ENCODE peak calls at places on chromosomes 4 and X, in six cellular contexts. One of them, this sample, is unnamed.

GRCh38 chr4:139857021-139857420 is 191.4 kb downstream of the MGST2 start:
- DNase-seq in endodermal cell: no peak
- DNase-seq in colonic mucosa: no peak
- DNase-seq in mammary epithelial cell: no peak
- DNase-seq in Karpas-422: no peak
- DNase-seq in fibroblast of lung: peak
- DNase-seq in this sample: peak

GRCh38 chr4:52873191-52873590 is 11.1 kb downstream of the RASL11B start:
- DNase-seq in endodermal cell: peak
- DNase-seq in colonic mucosa: peak
- DNase-seq in mammary epithelial cell: peak
- DNase-seq in Karpas-422: no peak
- DNase-seq in fibroblast of lung: peak
- DNase-seq in this sample: peak

GRCh38 chrX:41602946-41603345 is 85.8 kb upstream of the GPR34 start:
- DNase-seq in endodermal cell: no peak
- DNase-seq in colonic mucosa: no peak
- DNase-seq in mammary epithelial cell: no peak
- DNase-seq in Karpas-422: no peak
- DNase-seq in fibroblast of lung: peak
- DNase-seq in this sample: no peak

GRCh38 chr4:98601719-98602118 is 56.7 kb downstream of the TSPAN5 start:
- DNase-seq in endodermal cell: no peak
- DNase-seq in colonic mucosa: no peak
- DNase-seq in mammary epithelial cell: peak
- DNase-seq in Karpas-422: no peak
- DNase-seq in fibroblast of lung: no peak
- DNase-seq in this sample: peak

GRCh38 chr4:53646792-53647191 is 55.5 kb upstream of the LNX1 start:
- DNase-seq in endodermal cell: no peak
- DNase-seq in colonic mucosa: peak
- DNase-seq in mammary epithelial cell: no peak
- DNase-seq in Karpas-422: peak
- DNase-seq in fibroblast of lung: no peak
- DNase-seq in this sample: peak

GRCh38 chr4:42673084-42673429 is 16.2 kb upstream of the ATP8A1 start:
- DNase-seq in endodermal cell: no peak
- DNase-seq in colonic mucosa: no peak
- DNase-seq in mammary epithelial cell: peak
- DNase-seq in Karpas-422: no peak
- DNase-seq in fibroblast of lung: peak
- DNase-seq in this sample: no peak

GRCh38 chr4:39046243-39046642 is 14.0 kb upstream of the TMEM156 start:
- DNase-seq in endodermal cell: no peak
- DNase-seq in colonic mucosa: no peak
- DNase-seq in mammary epithelial cell: peak
- DNase-seq in Karpas-422: peak
- DNase-seq in fibroblast of lung: peak
- DNase-seq in this sample: peak

GRCh38 chr4:176939445-176939844 is 146.7 kb upstream of the VEGFC start:
- DNase-seq in endodermal cell: no peak
- DNase-seq in colonic mucosa: no peak
- DNase-seq in mammary epithelial cell: no peak
- DNase-seq in Karpas-422: no peak
- DNase-seq in fibroblast of lung: peak
- DNase-seq in this sample: peak

GRCh38 chr4:41294445-41295062 is 37.8 kb downstream of the UCHL1 start:
- DNase-seq in endodermal cell: no peak
- DNase-seq in colonic mucosa: no peak
- DNase-seq in mammary epithelial cell: no peak
- DNase-seq in Karpas-422: peak
- DNase-seq in fibroblast of lung: no peak
- DNase-seq in this sample: no peak

GRCh38 chrX:41616935-41617334 is 71.8 kb upstream of the GPR34 start:
- DNase-seq in endodermal cell: peak
- DNase-seq in colonic mucosa: no peak
- DNase-seq in mammary epithelial cell: no peak
- DNase-seq in Karpas-422: no peak
- DNase-seq in fibroblast of lung: no peak
- DNase-seq in this sample: no peak

GRCh38 chrX:12245650-12246645 is 107.7 kb downstream of the FRMPD4 start:
- DNase-seq in endodermal cell: no peak
- DNase-seq in colonic mucosa: no peak
- DNase-seq in mammary epithelial cell: peak
- DNase-seq in Karpas-422: no peak
- DNase-seq in fibroblast of lung: peak
- DNase-seq in this sample: peak

GRCh38 chr4:77525538-77525937 is 80.1 kb upstream of the CXCL13 start:
- DNase-seq in endodermal cell: no peak
- DNase-seq in colonic mucosa: no peak
- DNase-seq in mammary epithelial cell: no peak
- DNase-seq in Karpas-422: no peak
- DNase-seq in fibroblast of lung: no peak
- DNase-seq in this sample: peak

GRCh38 chrX:71118032-71118984 is at the start of gene MED12:
- DNase-seq in endodermal cell: peak
- DNase-seq in colonic mucosa: peak
- DNase-seq in mammary epithelial cell: peak
- DNase-seq in Karpas-422: peak
- DNase-seq in fibroblast of lung: peak
- DNase-seq in this sample: peak

GRCh38 chr4:8866421-8866820 is 5.2 kb downstream of the HMX1 start:
- DNase-seq in endodermal cell: peak
- DNase-seq in colonic mucosa: no peak
- DNase-seq in mammary epithelial cell: no peak
- DNase-seq in Karpas-422: no peak
- DNase-seq in fibroblast of lung: no peak
- DNase-seq in this sample: no peak

GRCh38 chrX:25007059-25008053 is 8.4 kb downstream of the ARX start:
- DNase-seq in endodermal cell: peak
- DNase-seq in colonic mucosa: no peak
- DNase-seq in mammary epithelial cell: no peak
- DNase-seq in Karpas-422: no peak
- DNase-seq in fibroblast of lung: no peak
- DNase-seq in this sample: no peak

GRCh38 chrX:42398967-42399631 is 378.9 kb downstream of the PPP1R2C start:
- DNase-seq in endodermal cell: no peak
- DNase-seq in colonic mucosa: no peak
- DNase-seq in mammary epithelial cell: no peak
- DNase-seq in Karpas-422: no peak
- DNase-seq in fibroblast of lung: no peak
- DNase-seq in this sample: no peak

GRCh38 chr4:77095101-77095826 is 19.5 kb upstream of the CCNI start:
- DNase-seq in endodermal cell: peak
- DNase-seq in colonic mucosa: peak
- DNase-seq in mammary epithelial cell: peak
- DNase-seq in Karpas-422: peak
- DNase-seq in fibroblast of lung: peak
- DNase-seq in this sample: peak

GRCh38 chrX:16060252-16060651 is 63.1 kb upstream of the GRPR start:
- DNase-seq in endodermal cell: no peak
- DNase-seq in colonic mucosa: no peak
- DNase-seq in mammary epithelial cell: no peak
- DNase-seq in Karpas-422: no peak
- DNase-seq in fibroblast of lung: no peak
- DNase-seq in this sample: no peak

GRCh38 chr4:7970031-7970946 is 30.6 kb upstream of the AFAP1 start:
- DNase-seq in endodermal cell: peak
- DNase-seq in colonic mucosa: peak
- DNase-seq in mammary epithelial cell: peak
- DNase-seq in Karpas-422: no peak
- DNase-seq in fibroblast of lung: peak
- DNase-seq in this sample: peak

GRCh38 chrX:142089193-142089592 is 115.9 kb downstream of the MAGEC2 start:
- DNase-seq in endodermal cell: no peak
- DNase-seq in colonic mucosa: no peak
- DNase-seq in mammary epithelial cell: no peak
- DNase-seq in Karpas-422: no peak
- DNase-seq in fibroblast of lung: peak
- DNase-seq in this sample: peak

GRCh38 chr4:181618896-181619295 is 624.3 kb upstream of the TENM3 start:
- DNase-seq in endodermal cell: peak
- DNase-seq in colonic mucosa: no peak
- DNase-seq in mammary epithelial cell: no peak
- DNase-seq in Karpas-422: no peak
- DNase-seq in fibroblast of lung: no peak
- DNase-seq in this sample: no peak

GRCh38 chrX:81120936-81121351 is 80.8 kb downstream of the HMGN5 start:
- DNase-seq in endodermal cell: peak
- DNase-seq in colonic mucosa: peak
- DNase-seq in mammary epithelial cell: peak
- DNase-seq in Karpas-422: peak
- DNase-seq in fibroblast of lung: peak
- DNase-seq in this sample: peak

GRCh38 chr4:68372588-68372987 is 22.7 kb upstream of the YTHDC1 start:
- DNase-seq in endodermal cell: no peak
- DNase-seq in colonic mucosa: no peak
- DNase-seq in mammary epithelial cell: peak
- DNase-seq in Karpas-422: no peak
- DNase-seq in fibroblast of lung: peak
- DNase-seq in this sample: peak

GRCh38 chr4:130233377-130234047 is 1137.6 kb downstream of the C4orf33 start:
- DNase-seq in endodermal cell: no peak
- DNase-seq in colonic mucosa: no peak
- DNase-seq in mammary epithelial cell: peak
- DNase-seq in Karpas-422: no peak
- DNase-seq in fibroblast of lung: no peak
- DNase-seq in this sample: peak

GRCh38 chr4:1207603-1208265 is 35.4 kb upstream of the SPON2 start:
- DNase-seq in endodermal cell: peak
- DNase-seq in colonic mucosa: peak
- DNase-seq in mammary epithelial cell: no peak
- DNase-seq in Karpas-422: no peak
- DNase-seq in fibroblast of lung: peak
- DNase-seq in this sample: peak

GRCh38 chr4:5885733-5886132 is 7.2 kb downstream of the CRMP1 start:
- DNase-seq in endodermal cell: no peak
- DNase-seq in colonic mucosa: no peak
- DNase-seq in mammary epithelial cell: no peak
- DNase-seq in Karpas-422: peak
- DNase-seq in fibroblast of lung: no peak
- DNase-seq in this sample: no peak

GRCh38 chr4:5887011-5887360 is 5.9 kb downstream of the CRMP1 start:
- DNase-seq in endodermal cell: no peak
- DNase-seq in colonic mucosa: no peak
- DNase-seq in mammary epithelial cell: no peak
- DNase-seq in Karpas-422: peak
- DNase-seq in fibroblast of lung: no peak
- DNase-seq in this sample: no peak

GRCh38 chr4:5888706-5889696 is 3.9 kb downstream of the CRMP1 start:
- DNase-seq in endodermal cell: peak
- DNase-seq in colonic mucosa: no peak
- DNase-seq in mammary epithelial cell: no peak
- DNase-seq in Karpas-422: peak
- DNase-seq in fibroblast of lung: no peak
- DNase-seq in this sample: no peak

GRCh38 chr4:5888222-5888701 is 4.6 kb downstream of the CRMP1 start:
- DNase-seq in endodermal cell: peak
- DNase-seq in colonic mucosa: no peak
- DNase-seq in mammary epithelial cell: no peak
- DNase-seq in Karpas-422: no peak
- DNase-seq in fibroblast of lung: peak
- DNase-seq in this sample: no peak

GRCh38 chr4:5887361-5888221 is 5.3 kb downstream of the CRMP1 start:
- DNase-seq in endodermal cell: peak
- DNase-seq in colonic mucosa: no peak
- DNase-seq in mammary epithelial cell: no peak
- DNase-seq in Karpas-422: peak
- DNase-seq in fibroblast of lung: peak
- DNase-seq in this sample: no peak
- H3K9ac ChIP-seq in endodermal cell: no peak
- H3K9ac ChIP-seq in colonic mucosa: no peak
- H3K9ac ChIP-seq in mammary epithelial cell: no peak
- H3K9ac ChIP-seq in Karpas-422: peak
- H3K9ac ChIP-seq in fibroblast of lung: no peak
- H3K9ac ChIP-seq in this sample: no peak

GRCh38 chrX:69504626-69505612 is 793 bp downstream of the NALF2 start:
- DNase-seq in endodermal cell: peak
- DNase-seq in colonic mucosa: no peak
- DNase-seq in mammary epithelial cell: no peak
- DNase-seq in Karpas-422: no peak
- DNase-seq in fibroblast of lung: no peak
- DNase-seq in this sample: no peak

GRCh38 chrX:69505772-69506616 is 1.9 kb downstream of the NALF2 start:
- DNase-seq in endodermal cell: peak
- DNase-seq in colonic mucosa: no peak
- DNase-seq in mammary epithelial cell: no peak
- DNase-seq in Karpas-422: no peak
- DNase-seq in fibroblast of lung: no peak
- DNase-seq in this sample: no peak

GRCh38 chrX:69503228-69503834 is 795 bp upstream of the NALF2 start:
- DNase-seq in endodermal cell: no peak
- DNase-seq in colonic mucosa: no peak
- DNase-seq in mammary epithelial cell: no peak
- DNase-seq in Karpas-422: peak
- DNase-seq in fibroblast of lung: no peak
- DNase-seq in this sample: no peak

GRCh38 chrX:69501433-69501832 is 2.7 kb upstream of the NALF2 start:
- DNase-seq in endodermal cell: peak
- DNase-seq in colonic mucosa: no peak
- DNase-seq in mammary epithelial cell: no peak
- DNase-seq in Karpas-422: peak
- DNase-seq in fibroblast of lung: no peak
- DNase-seq in this sample: peak

GRCh38 chrX:69503835-69504625 is at the start of gene NALF2:
- DNase-seq in endodermal cell: peak
- DNase-seq in colonic mucosa: peak
- DNase-seq in mammary epithelial cell: peak
- DNase-seq in Karpas-422: peak
- DNase-seq in fibroblast of lung: peak
- DNase-seq in this sample: peak
- H3K9ac ChIP-seq in endodermal cell: no peak
- H3K9ac ChIP-seq in colonic mucosa: no peak
- H3K9ac ChIP-seq in mammary epithelial cell: no peak
- H3K9ac ChIP-seq in Karpas-422: peak
- H3K9ac ChIP-seq in fibroblast of lung: no peak
- H3K9ac ChIP-seq in this sample: no peak

DNA sequence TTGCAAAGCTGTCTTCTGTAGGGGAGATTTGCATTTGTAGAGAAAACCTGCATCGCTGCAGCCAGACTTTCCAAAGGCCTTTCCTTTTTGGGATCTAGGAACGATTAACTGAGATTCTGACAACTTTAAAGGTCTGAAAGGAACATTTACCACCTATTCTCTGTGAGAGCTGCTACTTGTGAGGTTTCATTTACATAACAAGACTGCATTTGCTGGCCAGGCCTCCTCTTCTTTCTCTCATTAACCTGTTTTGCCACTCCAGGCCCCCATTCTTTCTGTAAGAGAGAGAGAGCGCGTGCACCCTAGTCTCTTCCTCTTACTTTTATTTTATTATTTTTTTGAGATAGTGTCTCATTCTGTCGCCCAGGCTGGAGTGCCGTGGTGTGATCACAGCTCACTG is 31.6 kb downstream of the TMEM31 start:
- DNase-seq in endodermal cell: peak
- DNase-seq in colonic mucosa: no peak
- DNase-seq in mammary epithelial cell: no peak
- DNase-seq in Karpas-422: no peak
- DNase-seq in fibroblast of lung: no peak
- DNase-seq in this sample: no peak
- H3K9ac ChIP-seq in endodermal cell: no peak
- H3K9ac ChIP-seq in colonic mucosa: no peak
- H3K9ac ChIP-seq in mammary epithelial cell: no peak
- H3K9ac ChIP-seq in Karpas-422: no peak
- H3K9ac ChIP-seq in fibroblast of lung: no peak
- H3K9ac ChIP-seq in this sample: no peak

GRCh38 chr4:103012594-103012993 is 6.9 kb downstream of the SLC9B1 start:
- DNase-seq in endodermal cell: no peak
- DNase-seq in colonic mucosa: no peak
- DNase-seq in mammary epithelial cell: no peak
- DNase-seq in Karpas-422: no peak
- DNase-seq in fibroblast of lung: peak
- DNase-seq in this sample: no peak
- H3K9ac ChIP-seq in endodermal cell: no peak
- H3K9ac ChIP-seq in colonic mucosa: no peak
- H3K9ac ChIP-seq in mammary epithelial cell: no peak
- H3K9ac ChIP-seq in Karpas-422: no peak
- H3K9ac ChIP-seq in fibroblast of lung: no peak
- H3K9ac ChIP-seq in this sample: no peak